ENCODE peak calls at places on chromosomes 4 and X, in nine cellular contexts. O is body of pancreas, I is Peyer's patch, Z is breast epithelium, H is IMR-90, J is ovary, M is stomach, X is heart left ventricle, Q is tibial nerve. A is an unnamed sample.

GRCh38 chr4:176549161-176549865 is 229.5 kb downstream of the SPCS3 start:
- DNase-seq in O (no peak), I (no peak), Z (no peak), H (peak), J (no peak), M (no peak), X (no peak), Q (no peak), A (no peak)

GRCh38 chr4:38453253-38453881 is 210.6 kb upstream of the KLF3 start:
- DNase-seq in O (no peak), I (no peak), Z (no peak), H (no peak), J (no peak), M (no peak), X (no peak), Q (no peak), A (no peak)

GRCh38 chr4:110636677-110637407 is 14.0 kb upstream of the PITX2 start:
- DNase-seq in O (no peak), I (no peak), Z (no peak), H (peak), J (no peak), M (no peak), X (no peak), Q (no peak), A (no peak)

GRCh38 chr4:76250962-76251361 is 559 bp upstream of the FAM47E start:
- DNase-seq in O (peak), I (no peak), Z (no peak), H (no peak), J (no peak), M (no peak), X (no peak), Q (no peak), A (no peak)

GRCh38 chr4:166165829-166166420 is 292.9 kb downstream of the TLL1 start:
- DNase-seq in O (peak), I (no peak), Z (no peak), H (peak), J (no peak), M (no peak), X (no peak), Q (no peak), A (peak)

GRCh38 chr4:189046642-189047041 is 894.0 kb upstream of the FRG1 start:
- DNase-seq in O (no peak), I (no peak), Z (no peak), H (peak), J (no peak), M (no peak), X (no peak), Q (no peak), A (no peak)

GRCh38 chr4:19592391-19592790 is 659.3 kb upstream of the SLIT2 start:
- DNase-seq in O (no peak), I (no peak), Z (no peak), H (peak), J (no peak), M (no peak), X (no peak), Q (no peak), A (no peak)

GRCh38 chr4:139658185-139658584 is 7.4 kb upstream of the MGST2 start:
- DNase-seq in O (no peak), I (no peak), Z (no peak), H (no peak), J (no peak), M (no peak), X (no peak), Q (no peak), A (no peak)

GRCh38 chr4:108774809-108775530 is 12.1 kb upstream of the ETNPPL start:
- DNase-seq in O (peak), I (no peak), Z (peak), H (no peak), J (no peak), M (peak), X (peak), Q (no peak), A (peak)

GRCh38 chr4:107931775-107932321 is 499 bp downstream of the CYP2U1 start:
- DNase-seq in O (no peak), I (peak), Z (no peak), H (no peak), J (no peak), M (no peak), X (peak), Q (no peak), A (peak)

GRCh38 chr4:121484633-121485032 is 103.8 kb upstream of the QRFPR start:
- DNase-seq in O (no peak), I (no peak), Z (no peak), H (peak), J (no peak), M (peak), X (peak), Q (no peak), A (peak)

GRCh38 chr4:185343726-185344581 is 51.8 kb downstream of the LRP2BP start:
- DNase-seq in O (no peak), I (no peak), Z (no peak), H (peak), J (no peak), M (no peak), X (peak), Q (peak), A (no peak)

GRCh38 chr4:73538162-73538561 is 56.6 kb downstream of the AFM start:
- DNase-seq in O (no peak), I (no peak), Z (no peak), H (no peak), J (no peak), M (no peak), X (no peak), Q (no peak), A (no peak)

GRCh38 chr4:73544620-73545019 is 63.1 kb downstream of the AFM start:
- DNase-seq in O (no peak), I (no peak), Z (no peak), H (no peak), J (no peak), M (no peak), X (no peak), Q (no peak), A (no peak)

GRCh38 chr4:73539386-73539785 is 57.8 kb downstream of the AFM start:
- DNase-seq in O (no peak), I (no peak), Z (no peak), H (no peak), J (no peak), M (no peak), X (no peak), Q (no peak), A (no peak)

DNA sequence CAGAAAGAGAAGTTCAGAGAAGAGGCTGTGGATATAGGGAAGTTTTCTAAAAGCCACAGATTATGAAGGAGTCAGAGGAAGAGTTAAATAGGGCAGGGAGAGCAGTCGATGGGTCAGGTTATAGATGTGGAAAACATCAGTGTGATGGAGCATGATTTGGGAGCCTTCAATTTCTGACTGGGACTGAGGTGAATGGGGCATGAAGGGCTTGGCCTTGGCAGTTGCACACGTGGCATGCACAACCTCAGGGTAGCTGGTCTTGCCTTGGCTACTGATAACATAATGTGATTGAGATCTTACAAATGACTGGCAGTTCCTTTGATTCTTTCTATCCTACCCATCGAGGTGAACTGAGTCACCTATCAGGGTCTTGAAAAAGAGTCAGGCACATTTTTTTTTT is 59.7 kb downstream of the AFM start:
- DNase-seq in O (no peak), I (no peak), Z (no peak), H (no peak), J (no peak), M (no peak), X (no peak), Q (no peak), A (no peak)
- H3K27ac ChIP-seq in O (no peak), I (no peak), Z (no peak), H (no peak), J (no peak), M (no peak), X (no peak), Q (no peak), A (no peak)

GRCh38 chr4:6926681-6927478 is 17.3 kb downstream of the TBC1D14 start:
- DNase-seq in O (no peak), I (peak), Z (no peak), H (peak), J (peak), M (peak), X (no peak), Q (no peak), A (peak)
- TF ChIP-seq POLR2A in O (no peak), I (peak), Z (no peak), H (no peak), J (no peak), M (no peak), X (no peak), Q (no peak), A (no peak)

GRCh38 chrX:109472939-109473713 is 8.8 kb downstream of the GUCY2F start:
- DNase-seq in O (no peak), I (no peak), Z (no peak), H (peak), J (peak), M (no peak), X (no peak), Q (no peak), A (peak)
- TF ChIP-seq CTCF in O (no peak), I (no peak), Z (no peak), H (peak), J (no peak), M (no peak), X (no peak), Q (no peak), A (no peak)

DNA sequence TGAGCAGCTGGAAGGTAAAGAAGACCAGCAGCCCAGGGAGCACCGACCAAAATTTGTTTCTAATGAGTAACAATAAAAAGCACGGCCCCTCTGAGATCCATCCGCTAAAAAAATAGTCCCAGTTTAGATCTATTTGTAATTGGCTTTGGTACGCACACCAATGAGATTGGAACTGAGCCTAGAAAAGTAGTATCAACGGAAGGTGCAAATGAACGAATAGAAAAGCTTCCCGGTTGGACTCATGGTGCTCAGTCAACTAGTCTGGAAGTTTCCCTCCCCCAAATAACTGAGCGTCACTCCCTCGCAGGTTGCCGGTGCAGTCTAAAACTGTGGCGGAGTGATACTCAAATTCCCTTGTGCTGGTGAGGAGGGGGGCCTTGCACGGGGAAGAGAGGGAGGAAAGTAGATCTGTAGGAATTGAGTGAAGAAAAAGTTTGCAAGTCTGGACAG is at the start of gene COL4A5:
- DNase-seq in O (peak), I (no peak), Z (peak), H (peak), J (peak), M (peak), X (peak), Q (no peak), A (peak)
- H3K27ac ChIP-seq in O (no peak), I (no peak), Z (peak), H (peak), J (no peak), M (peak), X (peak), Q (peak), A (no peak)